ENCODE peak calls at places on chromosome 14, in four cellular contexts. N is occipital lobe, Q is hippocampal formation, Z is choroid plexus epithelial cell. W is an unnamed sample.

GRCh38 chr14:52355016-52355430 is 40.9 kb downstream of the PTGER2 start:
- DNase-seq in N (no peak), Q (no peak), Z (peak), W (no peak)

GRCh38 chr14:90093942-90094595 is 32.3 kb downstream of the KCNK13 start:
- DNase-seq in N (no peak), Q (no peak), Z (peak), W (no peak)

GRCh38 chr14:24411468-24412454 is 13.0 kb downstream of the NYNRIN start:
- DNase-seq in N (no peak), Q (no peak), Z (peak), W (peak)

GRCh38 chr14:76007852-76008251 is 22.3 kb downstream of the IFT43 start:
- DNase-seq in N (no peak), Q (no peak), Z (no peak), W (no peak)

GRCh38 chr14:67331368-67332125 is 28.1 kb downstream of the ATP6V1D start:
- DNase-seq in N (no peak), Q (no peak), Z (peak), W (no peak)

GRCh38 chr14:66228267-66228970 is 257.8 kb upstream of the CCDC196 start:
- DNase-seq in N (no peak), Q (no peak), Z (peak), W (no peak)

GRCh38 chr14:106174206-106174605 is 647.8 kb downstream of the TMEM121 start:
- DNase-seq in N (no peak), Q (no peak), Z (no peak), W (peak)

GRCh38 chr14:102503576-102504224 is 5.9 kb downstream of the ANKRD9 start:
- DNase-seq in N (no peak), Q (no peak), Z (no peak), W (no peak)

GRCh38 chr14:91996951-91997371 is 42.9 kb downstream of the TRIP11 start:
- DNase-seq in N (no peak), Q (peak), Z (peak), W (no peak)

GRCh38 chr14:50040401-50040775 is 76.0 kb downstream of the VCPKMT start:
- DNase-seq in N (no peak), Q (no peak), Z (peak), W (peak)

GRCh38 chr14:54488318-54488645 is 498 bp downstream of the GMFB start:
- DNase-seq in N (no peak), Q (no peak), Z (no peak), W (no peak)

GRCh38 chr14:53011053-53011462 is 60.2 kb upstream of the FERMT2 start:
- DNase-seq in N (peak), Q (peak), Z (peak), W (no peak)

GRCh38 chr14:78721756-78722455 is 551.7 kb downstream of the NRXN3 start:
- DNase-seq in N (no peak), Q (no peak), Z (no peak), W (no peak)

GRCh38 chr14:24803933-24804494 is 170.0 kb upstream of the GZMB start:
- DNase-seq in N (no peak), Q (no peak), Z (no peak), W (no peak)

GRCh38 chr14:92728781-92729364 is 19.6 kb downstream of the LGMN start:
- DNase-seq in N (no peak), Q (no peak), Z (peak), W (no peak)

GRCh38 chr14:95884377-95884776 is 7.7 kb downstream of the TUNAR start:
- DNase-seq in N (no peak), Q (no peak), Z (no peak), W (no peak)

GRCh38 chr14:68336165-68336564 is 456.7 kb downstream of the ZFP36L1 start:
- DNase-seq in N (no peak), Q (no peak), Z (no peak), W (no peak)

GRCh38 chr14:53151867-53152626 is 1.1 kb downstream of the DDHD1 start:
- DNase-seq in N (peak), Q (no peak), Z (peak), W (peak)

W was measured in CD8-positive, alpha-beta memory T cell.